ENCODE peak calls at places on chromosomes 1 and 21, in four cellular contexts. E is PC-3, B is GM23248, F is MM.1S. L is an unnamed sample.

GRCh38 chr1:43968348-43968948 is 1.4 kb upstream of the DPH2 start:
- DNase-seq in E (peak; percentile 44), B (peak; percentile 51), F (peak; percentile 51), L (peak; percentile 88)

GRCh38 chr1:224828691-224829090 is 100.8 kb upstream of the DNAH14 start:
- DNase-seq in E (no peak), B (peak; percentile 81), F (no peak), L (no peak)

GRCh38 chr1:14822996-14823395 is 224.5 kb downstream of the KAZN start:
- DNase-seq in E (no peak), B (no peak), F (no peak), L (no peak)

GRCh38 chr1:85344256-85344694 is 67.8 kb upstream of the BCL10 start:
- DNase-seq in E (peak; percentile 63), B (peak; percentile 73), F (no peak), L (peak; percentile 91)

GRCh38 chr1:26335774-26336476 is 18.0 kb downstream of the CRYBG2 start:
- DNase-seq in E (no peak), B (no peak), F (no peak), L (peak; percentile 59)

GRCh38 chr1:94323311-94324167 is 86.2 kb upstream of the ARHGAP29 start:
- DNase-seq in E (peak; percentile 33), B (peak; percentile 58), F (no peak), L (no peak)

GRCh38 chr1:151142411-151143056 is 3.9 kb downstream of the SEMA6C start:
- DNase-seq in E (no peak), B (no peak), F (no peak), L (no peak)

GRCh38 chr1:4586611-4587010 is 67.8 kb upstream of the AJAP1 start:
- DNase-seq in E (no peak), B (no peak), F (no peak), L (no peak)

DNA sequence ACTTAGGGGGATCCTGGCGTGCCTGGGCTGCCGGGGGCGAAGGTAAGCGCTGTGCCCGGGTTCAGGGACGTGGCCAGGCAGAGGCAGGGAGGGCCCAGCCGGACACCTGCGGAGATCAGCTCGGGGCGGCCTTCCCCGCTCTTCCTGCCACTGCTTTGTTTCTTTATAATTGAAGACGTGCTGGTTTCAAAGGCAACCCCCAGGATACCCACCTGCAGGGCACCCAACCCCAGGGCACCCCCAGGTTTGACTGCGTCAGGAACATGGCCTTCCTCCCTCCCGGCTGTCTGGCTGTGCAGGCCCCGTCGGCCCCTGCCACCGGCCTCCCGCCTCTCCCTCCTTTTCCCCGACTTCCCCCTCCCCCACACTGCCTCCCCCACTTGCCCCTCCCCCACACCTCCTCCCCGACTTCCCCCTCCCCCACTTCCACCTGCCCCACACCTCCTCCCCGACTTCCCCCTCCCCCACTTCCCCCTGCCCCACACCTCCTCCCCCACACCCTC is 52.7 kb downstream of the SLC19A1 start:
- DNase-seq in E (no peak), B (no peak), F (no peak), L (no peak)
- H3K4me3 ChIP-seq in E (no peak overlapping the region), B (no peak overlapping the region), F (no peak overlapping the region), L (no peak overlapping the region)

DNA sequence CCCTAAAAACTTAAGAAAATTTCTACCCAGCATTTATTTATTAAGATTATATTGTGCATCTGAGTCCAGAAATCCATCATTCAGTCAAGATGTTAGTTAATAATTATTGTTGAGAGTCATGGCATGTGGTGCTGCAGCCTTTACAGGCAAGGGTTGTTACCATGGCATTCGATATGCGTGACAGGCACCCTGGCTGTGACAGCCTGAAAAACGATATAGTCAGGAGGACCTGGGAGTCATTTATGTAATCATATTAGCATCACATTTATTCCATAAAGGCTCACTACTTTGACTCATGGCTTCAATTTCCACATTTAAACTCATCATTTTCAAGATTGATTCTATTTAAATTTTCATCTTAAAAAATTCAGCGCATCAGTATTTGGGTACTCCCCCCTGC is 68.0 kb downstream of the CACHD1 start:
- DNase-seq in E (no peak), B (no peak), F (no peak), L (no peak)
- TF ChIP-seq EZH2phosphoT487 in E (no peak), B (no peak), F (no peak), L (no peak)

GRCh38 chr21:26137379-26138060 is 33.0 kb downstream of the APP start:
- DNase-seq in E (peak; percentile 43), B (peak; percentile 39), F (peak; percentile 60), L (no peak)

GRCh38 chr21:26136686-26137085 is 33.9 kb downstream of the APP start:
- DNase-seq in E (no peak), B (no peak), F (peak; percentile 90), L (no peak)

GRCh38 chr21:26138615-26139257 is 31.8 kb downstream of the APP start:
- DNase-seq in E (peak; percentile 51), B (no peak), F (no peak), L (no peak)

GRCh38 chr21:26142363-26142762 is 28.2 kb downstream of the APP start:
- DNase-seq in E (no peak), B (no peak), F (no peak), L (no peak)

GRCh38 chr21:26140185-26140584 is 30.4 kb downstream of the APP start:
- DNase-seq in E (peak; percentile 98), B (peak; percentile 89), F (no peak), L (no peak)
- H3K27ac ChIP-seq in E (peak overlapping the region; percentile 89), B (peak overlapping the region; percentile 66), F (no peak overlapping the region), L (no peak overlapping the region)

DNA sequence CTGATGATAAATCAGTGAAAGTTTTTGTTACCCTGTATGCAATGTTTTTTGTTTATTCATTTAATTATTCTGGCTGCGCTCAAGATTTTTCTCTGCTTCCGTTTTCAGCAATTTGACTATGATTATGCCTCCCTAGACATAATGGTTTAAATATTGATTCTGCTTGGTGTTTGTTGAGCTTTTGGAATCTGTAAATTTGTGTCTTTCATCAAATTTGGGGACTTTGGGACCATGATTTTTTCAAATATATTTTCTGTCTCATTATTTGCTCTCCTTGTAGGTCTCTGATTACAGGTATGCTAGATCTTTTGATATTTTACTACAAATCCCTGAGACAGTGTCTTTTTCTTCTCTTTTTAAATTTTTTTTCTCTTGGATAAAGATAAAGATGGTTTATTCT is 92.1 kb downstream of the CACHD1 start:
- DNase-seq in E (no peak), B (no peak), F (no peak), L (no peak)
- H3K4me3 ChIP-seq in E (no peak overlapping the region), B (no peak overlapping the region), F (no peak overlapping the region), L (no peak overlapping the region)

GRCh38 chr1:3172431-3173112 is 103.6 kb downstream of the PRDM16 start:
- DNase-seq in E (no peak), B (no peak), F (no peak), L (no peak)
- TF ChIP-seq EZH2phosphoT487 in E (no peak), B (no peak), F (no peak), L (no peak)

GRCh38 chr1:155652951-155653350 is 35.6 kb downstream of the YY1AP1 start:
- DNase-seq in E (peak; percentile 37), B (no peak), F (no peak), L (no peak)
- H3K27ac ChIP-seq in E (peak overlapping the region; percentile 75), B (no peak overlapping the region), F (no peak overlapping the region), L (no peak overlapping the region)